ENCODE peak calls at places on chromosomes 3 and 15, in seven cellular contexts. R, W, C, A, Q, S and B are unnamed samples.

GRCh38 chr3:57228734-57229505 is 1.4 kb downstream of the APPL1 start:
- DNase-seq in C (no peak), S (peak; percentile 17), Q (no peak), A (no peak), R (peak; percentile 27), W (peak; percentile 73), B (no peak)

GRCh38 chr15:42133892-42134502 is 22.4 kb downstream of the PLA2G4F start:
- DNase-seq in R (no peak), C (peak; percentile 41), W (peak; percentile 76), Q (peak; percentile 23), S (peak; percentile 70), A (no peak), B (no peak)

GRCh38 chr3:127652246-127652995 is 20.3 kb upstream of the ABTB1 start:
- DNase-seq in S (peak; percentile 71), A (no peak), C (peak; percentile 70), W (peak; percentile 63), Q (no peak), R (no peak), B (no peak)

GRCh38 chr3:73026111-73026510 is 29.5 kb downstream of the PPP4R2 start:
- DNase-seq in A (no peak), Q (no peak), R (no peak), W (no peak), C (no peak), S (no peak), B (no peak)

GRCh38 chr15:61364871-61365270 is 135.8 kb upstream of the RORA start:
- DNase-seq in A (no peak), Q (no peak), W (no peak), S (no peak), C (no peak), R (no peak), B (no peak)

GRCh38 chr3:144369151-144369879 is 397.7 kb downstream of the DIPK2A start:
- DNase-seq in S (no peak), C (no peak), W (no peak), A (no peak), Q (no peak), R (no peak), B (no peak)

GRCh38 chr3:21979706-21980105 is 228.7 kb upstream of the ZNF385D start:
- DNase-seq in C (no peak), A (no peak), W (no peak), S (no peak), Q (no peak), R (peak; percentile 2), B (no peak)

GRCh38 chr15:95574053-95574452 is 756.4 kb upstream of the NR2F2 start:
- DNase-seq in W (no peak), R (no peak), A (no peak), C (no peak), S (no peak), Q (no peak), B (no peak)

GRCh38 chr3:197195326-197195725 is 103.1 kb downstream of the DLG1 start:
- DNase-seq in W (no peak), A (no peak), Q (no peak), S (no peak), C (no peak), R (no peak), B (no peak)
- TF ChIP-seq CTCF in W (no peak), A (no peak), Q (no peak), S (no peak), C (no peak), R (no peak), B (no peak)

GRCh38 chr15:36499751-36500389 is 79.6 kb upstream of the CDIN1 start:
- DNase-seq in A (no peak), Q (no peak), C (no peak), S (no peak), R (no peak), W (no peak), B (no peak)
- H3K4me3 ChIP-seq in A (no peak overlapping the region), Q (no peak overlapping the region), C (no peak overlapping the region), S (no peak overlapping the region), R (no peak overlapping the region), W (no peak overlapping the region), B (no peak overlapping the region)

GRCh38 chr3:12758025-12758830 is 831 bp downstream of the TMEM40 start:
- DNase-seq in W (no peak), C (no peak), Q (no peak), A (peak; percentile 72), R (peak; percentile 16), S (peak; percentile 52), B (no peak)
- TF ChIP-seq CTCF in W (no peak), C (no peak), Q (no peak), A (no peak), R (no peak), S (no peak), B (no peak)

GRCh38 chr15:100722551-100723322 is 120.3 kb downstream of the ASB7 start:
- DNase-seq in Q (no peak), C (no peak), A (no peak), R (no peak), S (no peak), W (no peak), B (no peak)
- H3K4me3 ChIP-seq in Q (no peak overlapping the region), C (peak overlapping the region; percentile 19), A (no peak overlapping the region), R (no peak overlapping the region), S (no peak overlapping the region), W (no peak overlapping the region), B (no peak overlapping the region)

GRCh38 chr3:151156618-151157216 is 46.3 kb downstream of the GPR171 start:
- DNase-seq in A (no peak), Q (no peak), R (peak; percentile 36), S (peak; percentile 79), W (peak; percentile 73), C (peak; percentile 62), B (no peak)
- TF ChIP-seq CTCF in A (peak; percentile 65), Q (peak; percentile 78), R (peak; percentile 52), S (peak; percentile 57), W (peak; percentile 43), C (peak; percentile 67), B (peak; percentile 64)

GRCh38 chr3:155683321-155683720 is 61.5 kb downstream of the PLCH1 start:
- DNase-seq in R (no peak), A (no peak), Q (no peak), S (no peak), C (no peak), W (no peak), B (no peak)
- H3K4me3 ChIP-seq in R (no peak overlapping the region), A (no peak overlapping the region), Q (no peak overlapping the region), S (no peak overlapping the region), C (no peak overlapping the region), W (no peak overlapping the region), B (no peak overlapping the region)

GRCh38 chr3:195204360-195205166 is 66.4 kb downstream of the XXYLT1 start:
- DNase-seq in Q (no peak), A (peak; percentile 44), R (no peak), S (no peak), W (no peak), C (no peak), B (no peak)

GRCh38 chr3:195200010-195200822 is 70.7 kb downstream of the XXYLT1 start:
- DNase-seq in W (no peak), Q (no peak), C (no peak), R (no peak), S (no peak), A (no peak), B (no peak)

GRCh38 chr3:195207731-195208130 is 63.2 kb downstream of the XXYLT1 start:
- DNase-seq in Q (no peak), R (no peak), S (no peak), A (no peak), C (no peak), W (no peak), B (no peak)

GRCh38 chr3:195207056-195207455 is 63.9 kb downstream of the XXYLT1 start:
- DNase-seq in C (no peak), W (no peak), Q (no peak), A (no peak), R (no peak), S (no peak), B (no peak)

DNA sequence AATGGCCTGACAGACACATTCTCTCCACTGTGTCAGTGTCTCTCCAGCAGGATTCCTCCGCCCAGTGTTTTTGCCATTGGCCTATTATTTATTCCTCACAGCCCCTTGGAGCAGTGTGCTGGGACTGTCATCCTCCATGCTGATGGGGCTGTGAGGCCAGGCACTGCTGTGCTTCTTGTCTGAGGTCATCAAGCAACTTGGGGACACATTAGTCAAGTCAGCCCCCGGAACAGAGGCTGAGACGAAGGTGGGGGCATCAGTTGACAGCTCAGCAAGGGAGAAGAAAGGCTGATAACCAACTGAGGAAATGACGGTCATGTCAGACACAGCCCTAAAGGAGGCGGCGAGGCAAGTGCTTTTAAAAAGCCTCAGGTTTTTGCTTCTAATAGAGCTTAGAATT is 67.3 kb downstream of the XXYLT1 start:
- DNase-seq in W (no peak), S (no peak), C (no peak), R (no peak), A (no peak), Q (no peak), B (no peak)
- TF ChIP-seq CTCF in W (no peak), S (no peak), C (no peak), R (no peak), A (peak; percentile 1), Q (no peak), B (no peak)

GRCh38 chr3:135982404-135982761 is 16.9 kb downstream of the PPP2R3A start:
- DNase-seq in W (no peak), A (no peak), S (no peak), C (no peak), R (no peak), Q (no peak), B (no peak)
- H3K4me3 ChIP-seq in W (no peak overlapping the region), A (no peak overlapping the region), S (no peak overlapping the region), C (no peak overlapping the region), R (no peak overlapping the region), Q (no peak overlapping the region), B (no peak overlapping the region)

GRCh38 chr3:30114918-30115317 is 491.5 kb upstream of the TGFBR2 start:
- DNase-seq in A (no peak), W (no peak), R (no peak), Q (no peak), C (no peak), S (no peak), B (no peak)

GRCh38 chr3:30113906-30114305 is 492.5 kb upstream of the TGFBR2 start:
- DNase-seq in R (no peak), C (no peak), W (no peak), A (no peak), S (no peak), Q (no peak), B (no peak)

GRCh38 chr3:30112904-30113484 is 493.4 kb upstream of the TGFBR2 start:
- DNase-seq in A (no peak), Q (no peak), R (peak; percentile 20), C (peak; percentile 6), S (peak; percentile 7), W (peak; percentile 71), B (no peak)
- TF ChIP-seq CTCF in A (peak; percentile 56), Q (peak; percentile 78), R (peak; percentile 19), C (peak; percentile 81), S (peak; percentile 33), W (peak; percentile 39), B (peak; percentile 66)

GRCh38 chr15:68795298-68795848 is 25.3 kb downstream of the ANP32A start:
- DNase-seq in C (no peak), W (no peak), Q (peak; percentile 33), S (peak; percentile 82), A (peak; percentile 94), R (no peak), B (no peak)
- H3K4me3 ChIP-seq in C (no peak overlapping the region), W (no peak overlapping the region), Q (peak overlapping the region; percentile 10), S (peak overlapping the region; percentile 4), A (peak overlapping the region; percentile 7), R (no peak overlapping the region), B (no peak overlapping the region)